ENCODE peak calls at places on chromosomes 3 and 15, in four cellular contexts. H, W, M and C are unnamed samples.

GRCh38 chr3:187714404-187714979 is 12.1 kb upstream of the RTP2 start:
- DNase-seq in H (no peak), M (peak; percentile 77), W (peak; percentile 71), C (peak; percentile 69)

GRCh38 chr3:81676706-81677456 is 84.6 kb downstream of the GBE1 start:
- DNase-seq in M (no peak), H (no peak), W (no peak), C (no peak)

GRCh38 chr15:90221251-90221900 is 12.4 kb downstream of the CIB1 start:
- DNase-seq in M (peak; percentile 48), W (peak; percentile 32), H (no peak), C (peak; percentile 37)

GRCh38 chr15:76667943-76668715 is 237.0 kb downstream of the SCAPER start:
- DNase-seq in H (no peak), M (no peak), W (no peak), C (no peak)

GRCh38 chr15:41572866-41573265 is 13.9 kb downstream of the TYRO3 start:
- DNase-seq in W (no peak), H (no peak), M (no peak), C (no peak)

GRCh38 chr3:119170821-119171220 is 2.6 kb upstream of the UPK1B start:
- DNase-seq in W (no peak), H (no peak), M (no peak), C (no peak)

GRCh38 chr3:14290631-14291385 is 111.6 kb upstream of the SLC6A6 start:
- DNase-seq in W (no peak), H (no peak), M (no peak), C (no peak)

GRCh38 chr3:13288732-13289718 is 131.1 kb downstream of the NUP210 start:
- DNase-seq in H (no peak), M (no peak), W (no peak), C (no peak)

GRCh38 chr3:55897573-55898224 is 410.6 kb upstream of the WNT5A start:
- DNase-seq in H (no peak), M (peak; percentile 32), W (no peak), C (no peak)

GRCh38 chr15:67415186-67415585 is 105.7 kb upstream of the C15orf61 start:
- DNase-seq in M (no peak), H (no peak), W (no peak), C (no peak)

GRCh38 chr3:63809607-63810006 is 9.5 kb upstream of the C3orf49 start:
- DNase-seq in M (peak; percentile 57), H (no peak), W (no peak), C (no peak)

GRCh38 chr15:60396560-60396963 is 1.2 kb downstream of the ANXA2 start:
- DNase-seq in H (no peak), M (no peak), W (no peak), C (no peak)

GRCh38 chr3:186506846-186507245 is 37.3 kb downstream of the CRYGS start:
- DNase-seq in H (no peak), M (no peak), W (no peak), C (no peak)

GRCh38 chr3:114706591-114707224 is 412.9 kb downstream of the TIGIT start:
- DNase-seq in W (no peak), M (peak; percentile 80), H (no peak), C (no peak)

GRCh38 chr3:11327619-11328018 is 55.4 kb downstream of the ATG7 start:
- DNase-seq in H (no peak), W (no peak), M (no peak), C (no peak)

GRCh38 chr3:56801597-56802410 is at the start of gene ARHGEF3:
- DNase-seq in M (peak; percentile 82), H (peak; percentile 68), W (peak; percentile 63), C (peak; percentile 71)

GRCh38 chr15:78076231-78077052 is 1.1 kb downstream of the TBC1D2B start:
- DNase-seq in M (no peak), H (no peak), W (no peak), C (no peak)

GRCh38 chr15:22265056-22265945 is 185.0 kb downstream of the OR4M2 start:
- DNase-seq in H (no peak), W (no peak), M (no peak), C (no peak)

GRCh38 chr3:106049876-106050275 is 181.1 kb upstream of the CBLB start:
- DNase-seq in M (no peak), W (no peak), H (no peak), C (no peak)

GRCh38 chr3:13839766-13840340 is 40.0 kb downstream of the WNT7A start:
- DNase-seq in H (no peak), M (no peak), W (no peak), C (no peak)

GRCh38 chr3:16658933-16659793 is 53.9 kb upstream of the DAZL start:
- DNase-seq in H (no peak), W (no peak), M (no peak), C (no peak)

GRCh38 chr15:65952425-65953053 is 83.2 kb downstream of the RAB11A start:
- DNase-seq in H (no peak), W (peak; percentile 53), M (peak; percentile 55), C (peak; percentile 55)

GRCh38 chr15:92879949-92880725 is 20.0 kb upstream of the CHD2 start:
- DNase-seq in W (no peak), H (no peak), M (no peak), C (no peak)

GRCh38 chr15:79475312-79475711 is 43.2 kb downstream of the MINAR1 start:
- DNase-seq in M (no peak), W (no peak), H (no peak), C (no peak)

GRCh38 chr3:110485389-110485788 is 586.2 kb upstream of the NECTIN3 start:
- DNase-seq in H (no peak), W (no peak), M (no peak), C (no peak)
- TF ChIP-seq CTCF in H (no peak), W (no peak), M (no peak), C (no peak)

GRCh38 chr3:185498503-185499396 is at the start of gene TMEM41A:
- DNase-seq in W (peak; percentile 95), M (peak; percentile 96), H (peak; percentile 89), C (peak; percentile 93)
- TF ChIP-seq CTCF in W (no peak), M (no peak), H (no peak), C (no peak)

GRCh38 chr3:100796556-100796955 is 87.3 kb downstream of the TFG start:
- DNase-seq in H (no peak), W (no peak), M (peak; percentile 4), C (no peak)
- TF ChIP-seq CTCF in H (no peak), W (no peak), M (peak; percentile 25), C (peak; percentile 12)

GRCh38 chr15:28912422-28912821 is 26.6 kb downstream of the APBA2 start:
- DNase-seq in H (no peak), W (no peak), M (no peak), C (no peak)
- TF ChIP-seq CTCF in H (no peak), W (no peak), M (no peak), C (no peak)

GRCh38 chr15:51688863-51689262 is 7.6 kb downstream of the SCG3 start:
- DNase-seq in M (no peak), W (no peak), H (no peak), C (no peak)
- TF ChIP-seq CTCF in M (no peak), W (peak; percentile 19), H (no peak), C (no peak)

GRCh38 chr3:150603090-150603887 is at the start of gene SELENOT:
- DNase-seq in M (peak; percentile 98), W (peak; percentile 93), H (peak; percentile 90), C (peak; percentile 94)

GRCh38 chr3:150607267-150608065 is 4.3 kb downstream of the SELENOT start:
- DNase-seq in H (no peak), W (no peak), M (no peak), C (no peak)

GRCh38 chr3:150602426-150603089 is 563 bp upstream of the SELENOT start:
- DNase-seq in M (no peak), H (no peak), W (no peak), C (no peak)

GRCh38 chr3:150605998-150606641 is 3.0 kb downstream of the SELENOT start:
- DNase-seq in H (no peak), W (no peak), M (no peak), C (no peak)

GRCh38 chr3:150603888-150604319 is 783 bp downstream of the SELENOT start:
- DNase-seq in M (peak; percentile 8), H (no peak), W (no peak), C (no peak)
- TF ChIP-seq CTCF in M (no peak), H (no peak), W (no peak), C (no peak)

GRCh38 chr15:71651750-71652186 is 158.6 kb upstream of the NR2E3 start:
- DNase-seq in M (peak; percentile 62), H (no peak), W (peak; percentile 15), C (no peak)
- TF ChIP-seq CTCF in M (peak; percentile 90), H (no peak), W (peak; percentile 71), C (peak; percentile 60)

DNA sequence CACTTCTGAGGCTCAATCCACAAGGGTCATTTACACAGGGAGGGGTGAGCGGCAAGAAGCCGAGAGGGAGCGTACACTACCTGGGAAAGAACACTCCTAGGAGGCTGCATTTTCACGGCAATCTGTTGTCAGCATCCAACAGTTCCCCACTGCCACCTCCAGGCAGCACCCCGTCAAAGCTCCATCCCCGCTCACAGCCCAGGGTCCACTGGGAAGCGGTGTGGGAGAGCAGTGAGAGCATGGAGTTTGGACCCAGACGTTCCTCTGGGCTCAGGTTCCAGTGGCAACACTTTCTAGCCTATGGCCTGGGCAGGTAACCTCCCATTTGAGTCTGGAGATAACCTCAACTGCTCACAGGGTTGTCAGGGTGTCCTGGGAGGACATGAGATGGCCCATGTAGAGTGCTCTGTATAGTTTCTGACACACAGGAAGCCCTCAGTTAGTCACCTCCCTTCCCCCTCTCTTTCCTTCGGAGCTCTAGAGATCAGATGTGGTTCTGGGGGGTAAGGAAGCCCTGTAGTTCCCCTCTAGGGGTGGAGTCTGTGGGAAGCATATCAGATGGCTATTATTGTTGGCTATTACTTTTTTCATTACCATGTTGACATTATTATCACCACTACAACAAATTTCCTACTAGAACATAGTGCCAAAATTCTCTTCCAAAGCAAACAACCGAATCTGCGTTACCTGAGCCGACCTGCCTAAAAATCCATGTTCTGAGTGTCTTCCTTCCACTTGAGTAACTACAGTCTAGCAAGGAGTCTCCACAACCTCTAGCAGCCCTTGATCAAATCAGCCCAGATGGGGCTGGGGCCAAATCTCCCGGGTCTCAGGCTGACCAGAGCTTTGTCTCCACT is 29.1 kb downstream of the RUVBL1 start:
- DNase-seq in M (no peak), H (no peak), W (no peak), C (no peak)
- TF ChIP-seq CTCF in M (no peak), H (no peak), W (no peak), C (no peak)